ENCODE peak calls at places on chromosomes 6 and 20, in seven cellular contexts. S, L, X, Y, F, K and J are unnamed samples.

GRCh38 chr20:16654858-16655257 is 75.0 kb upstream of the SNRPB2 start:
- DNase-seq in L (no peak), K (no peak), S (no peak), F (no peak), Y (no peak), X (no peak), J (no peak)

GRCh38 chr20:24657878-24658620 is 188.6 kb downstream of the SYNDIG1 start:
- DNase-seq in L (no peak), Y (no peak), X (no peak), F (no peak), K (no peak), S (no peak), J (no peak)

GRCh38 chr20:41623625-41624024 is 5.4 kb upstream of the CHD6 start:
- DNase-seq in X (no peak), F (no peak), K (no peak), L (no peak), S (no peak), Y (no peak), J (no peak)

GRCh38 chr20:11143481-11143880 is 469.7 kb upstream of the JAG1 start:
- DNase-seq in X (no peak), F (no peak), Y (no peak), K (no peak), L (peak; percentile 18), S (no peak), J (no peak)

GRCh38 chr6:137341721-137342195 is 122.6 kb upstream of the IFNGR1 start:
- DNase-seq in S (peak; percentile 83), K (peak; percentile 35), Y (peak; percentile 17), X (peak; percentile 6), F (peak; percentile 59), L (peak; percentile 65), J (peak; percentile 49)

GRCh38 chr6:149545258-149545753 is 537 bp downstream of the PPIL4 start:
- DNase-seq in X (peak; percentile 52), L (peak; percentile 89), F (no peak), Y (peak; percentile 55), S (no peak), K (peak; percentile 66), J (peak; percentile 68)

GRCh38 chr20:47862841-47863240 is 77.6 kb upstream of the SULF2 start:
- DNase-seq in L (no peak), S (no peak), F (no peak), K (no peak), Y (no peak), X (no peak), J (no peak)

GRCh38 chr6:157989541-157990289 is 8.1 kb downstream of the SYNJ2 start:
- DNase-seq in L (peak; percentile 70), X (peak; percentile 63), F (peak; percentile 88), S (no peak), K (no peak), Y (peak; percentile 85), J (no peak)

DNA sequence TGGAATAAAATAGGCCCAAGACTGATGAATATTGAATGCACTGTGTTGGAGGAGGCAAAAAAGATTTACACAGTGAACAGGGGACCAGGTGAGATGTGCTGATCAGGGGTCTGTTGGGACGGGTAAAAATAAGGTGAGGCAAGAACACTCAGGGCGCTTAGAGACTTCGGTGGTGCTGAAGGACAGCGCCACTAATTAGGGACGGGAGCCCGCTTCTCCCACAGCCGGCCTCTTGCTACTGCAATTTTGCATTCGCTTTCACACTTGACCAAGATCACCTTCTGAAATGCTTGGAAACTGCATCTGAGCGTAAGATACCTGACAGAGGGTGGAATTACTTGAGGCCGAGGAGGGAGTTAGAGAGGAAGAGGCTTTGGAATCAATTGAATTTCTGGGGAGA is 7.3 kb downstream of the TFAP2D start:
- DNase-seq in L (peak; percentile 37), S (no peak), K (no peak), Y (no peak), F (no peak), X (no peak), J (no peak)
- H3K27me3 ChIP-seq in L (peaks cover 15% of the 10 kb centered on the region), S (no peaks in the 10 kb centered on the region), K (peaks cover 17% of the 10 kb centered on the region), Y (peaks cover 82% of the 10 kb centered on the region), F (no peaks in the 10 kb centered on the region), X (no peaks in the 10 kb centered on the region), J (peaks cover 4% of the 10 kb centered on the region)

DNA sequence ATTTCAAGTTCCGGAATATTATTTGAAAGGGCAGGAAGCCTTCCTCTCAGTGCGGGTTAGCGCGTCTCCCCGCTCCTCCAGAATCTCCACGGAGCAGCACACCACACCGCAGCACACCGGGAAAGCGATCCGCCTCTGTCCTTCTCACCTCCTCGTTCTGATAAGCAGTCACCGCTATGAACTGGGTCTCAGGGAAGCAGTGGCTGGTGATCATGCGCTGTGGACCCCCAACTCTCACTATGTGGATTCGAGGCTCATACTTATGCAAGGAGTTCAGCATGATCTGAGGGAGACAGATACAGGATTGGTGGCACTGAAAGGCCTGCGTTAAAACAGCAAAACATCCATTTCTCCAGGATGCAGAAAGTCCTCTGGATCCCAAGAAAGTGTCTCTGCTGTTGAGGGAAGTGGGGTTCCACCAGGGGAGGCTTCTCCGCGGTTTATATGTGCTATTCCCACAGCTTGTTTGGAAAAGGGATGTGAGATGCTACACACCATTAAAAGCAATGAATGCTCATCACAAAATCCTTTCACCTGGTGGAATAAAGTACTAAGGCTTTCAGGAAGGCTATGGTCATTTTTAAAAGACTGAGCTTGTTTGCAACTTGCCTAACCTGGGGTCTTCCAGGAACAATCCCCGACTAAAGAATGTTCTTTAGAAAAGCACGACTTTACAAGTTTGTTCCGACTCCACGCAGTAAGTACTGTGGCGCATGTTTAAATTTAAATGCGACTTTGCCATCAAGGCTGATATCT is 1.9 kb downstream of the TBXT start:
- DNase-seq in F (no peak), K (no peak), L (no peak), X (no peak), Y (no peak), S (no peak), J (no peak)
- H3K27me3 ChIP-seq in F (no peaks in the 10 kb centered on the region), K (peaks cover 16% of the 10 kb centered on the region), L (peaks cover 54% of the 10 kb centered on the region), X (peaks cover 29% of the 10 kb centered on the region), Y (peaks cover 81% of the 10 kb centered on the region), S (peaks cover 22% of the 10 kb centered on the region), J (peaks cover 11% of the 10 kb centered on the region)

DNA sequence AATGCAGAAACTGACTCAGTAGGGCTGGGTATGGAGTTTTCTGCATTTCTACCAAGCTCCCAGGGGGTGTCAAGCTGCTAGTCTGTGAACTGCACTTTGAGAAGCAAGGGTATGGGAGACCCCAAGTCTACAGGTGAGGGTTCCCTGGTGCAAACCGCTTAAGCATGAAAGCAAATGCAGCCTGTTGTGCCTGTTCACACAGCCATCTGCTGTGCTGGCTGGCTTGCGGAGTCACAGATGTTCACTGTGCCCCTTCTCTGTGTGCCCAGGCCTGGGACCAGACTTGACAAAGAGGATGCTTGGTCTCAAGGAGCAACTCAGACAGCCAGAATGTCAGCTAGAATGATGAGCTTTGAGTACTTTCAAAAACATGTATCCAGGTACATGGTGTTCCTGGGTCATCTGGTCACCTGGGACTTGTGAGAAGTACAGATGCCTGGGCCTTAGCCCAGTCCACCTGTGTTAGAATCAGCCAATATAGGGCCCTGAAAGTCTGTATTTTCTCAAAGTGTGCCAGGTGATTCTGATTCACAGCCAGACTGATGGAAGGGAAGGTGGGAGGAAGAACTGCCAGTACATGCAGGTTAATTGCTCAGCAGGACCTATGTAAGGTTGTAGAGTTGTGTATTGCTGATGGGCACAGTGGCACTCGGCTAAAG is 7.5 kb downstream of the PPP1R16B start:
- DNase-seq in Y (no peak), K (no peak), L (no peak), X (no peak), F (no peak), S (no peak), J (no peak)
- H3K27me3 ChIP-seq in Y (peaks cover 16% of the 10 kb centered on the region), K (no peaks in the 10 kb centered on the region), L (peaks cover 34% of the 10 kb centered on the region), X (no peaks in the 10 kb centered on the region), F (no peaks in the 10 kb centered on the region), S (no peaks in the 10 kb centered on the region), J (no peaks in the 10 kb centered on the region)

DNA sequence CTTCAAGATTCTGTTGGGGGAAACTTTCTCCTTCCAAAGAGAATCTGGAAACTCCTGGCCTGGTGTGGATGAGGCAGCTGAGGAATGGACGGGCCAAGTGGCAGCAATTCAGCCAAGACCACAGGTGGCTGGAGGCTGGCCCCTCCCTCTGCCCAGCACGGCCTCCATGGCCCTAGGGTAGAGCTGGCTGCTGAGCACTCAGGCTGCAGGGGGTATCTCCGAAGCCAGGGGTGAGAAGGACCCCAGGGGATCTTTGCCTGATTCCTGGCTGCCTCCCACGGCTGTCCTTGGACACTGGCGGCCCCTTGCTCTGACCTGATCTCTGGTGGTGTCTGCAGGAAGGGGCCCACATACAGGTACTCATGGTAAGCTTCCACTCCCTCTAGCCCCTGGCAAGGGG is 39.0 kb downstream of the GRM4 start:
- DNase-seq in L (no peak), S (no peak), Y (no peak), K (no peak), F (no peak), X (no peak), J (no peak)
- H3K27me3 ChIP-seq in L (peaks cover 24% of the 10 kb centered on the region), S (no peaks in the 10 kb centered on the region), Y (peaks cover 5% of the 10 kb centered on the region), K (no peaks in the 10 kb centered on the region), F (no peaks in the 10 kb centered on the region), X (no peaks in the 10 kb centered on the region), J (no peaks in the 10 kb centered on the region)

DNA sequence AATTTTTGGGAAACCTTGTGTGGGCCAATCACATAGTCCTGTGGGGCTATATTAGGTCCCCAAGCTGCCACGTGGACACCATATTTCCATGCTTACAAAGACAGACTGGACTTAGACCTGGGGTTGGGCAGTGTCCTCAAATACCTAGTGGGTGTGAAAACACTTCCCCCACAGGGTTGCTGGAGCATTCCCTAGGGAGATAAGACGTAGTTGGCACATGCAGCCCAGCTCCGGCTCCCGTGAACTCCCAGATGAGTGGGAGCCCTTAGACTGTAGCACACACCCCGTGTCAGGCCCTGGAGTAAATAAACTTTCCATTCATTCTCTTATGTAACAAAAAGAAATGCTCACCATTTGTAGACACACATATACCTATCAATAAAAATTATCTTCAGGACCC is 14.2 kb downstream of the KCNG1 start:
- DNase-seq in F (peak; percentile 73), K (no peak), X (no peak), S (no peak), L (no peak), Y (peak; percentile 57), J (no peak)
- H3K27me3 ChIP-seq in F (no peaks in the 10 kb centered on the region), K (no peaks in the 10 kb centered on the region), X (peaks cover 5% of the 10 kb centered on the region), S (no peaks in the 10 kb centered on the region), L (no peaks in the 10 kb centered on the region), Y (no peaks in the 10 kb centered on the region), J (peaks cover 4% of the 10 kb centered on the region)